ENCODE peak calls at places on chromosomes 4 and X, in four cellular contexts. M is tibial nerve; A is neural crest cell; D is activated T-helper 9 cell treated with anti-CD3 and anti-CD28 coated beads, Interleukin-2, amount 50 U/mL, for 16 hours. L is an unnamed sample.

GRCh38 chr4:128512161-128512560 is 224.5 kb upstream of the PGRMC2 start:
- DNase-seq in M (no peak), A (no peak), D (no peak), L (no peak)

GRCh38 chr4:43130228-43131021 is 237.9 kb downstream of the GRXCR1 start:
- DNase-seq in M (no peak), A (no peak), D (no peak), L (no peak)

GRCh38 chrX:13764284-13764683 is 29.7 kb downstream of the OFD1 start:
- DNase-seq in M (no peak), A (no peak), D (no peak), L (no peak)

GRCh38 chr4:6272863-6273660 is 3.4 kb downstream of the WFS1 start:
- DNase-seq in M (no peak), A (no peak), D (no peak), L (peak; percentile 49)

GRCh38 chr4:38703625-38704024 is 39.6 kb downstream of the KLF3 start:
- DNase-seq in M (no peak), A (no peak), D (no peak), L (no peak)

GRCh38 chrX:49001521-49002090 is 458 bp downstream of the GRIPAP1 start:
- DNase-seq in M (no peak), A (peak; percentile 5), D (peak; percentile 35), L (no peak)

GRCh38 chr4:147440442-147440841 is 40.5 kb upstream of the EDNRA start:
- DNase-seq in M (no peak), A (no peak), D (no peak), L (no peak)

GRCh38 chrX:19554786-19555185 is 39.5 kb upstream of the MAP3K15 start:
- DNase-seq in M (no peak), A (no peak), D (peak; percentile 16), L (no peak)

GRCh38 chr4:169342159-169342865 is 71.6 kb upstream of the SH3RF1 start:
- DNase-seq in M (no peak), A (no peak), D (no peak), L (no peak)

GRCh38 chr4:3045500-3045850 is 28.9 kb downstream of the HTT-AS start:
- DNase-seq in M (peak; percentile 28), A (no peak), D (peak; percentile 48), L (peak; percentile 21)

GRCh38 chr4:128241981-128242380 is 45.6 kb downstream of the PGRMC2 start:
- DNase-seq in M (no peak), A (no peak), D (no peak), L (no peak)

GRCh38 chr4:24477919-24478318 is 106.4 kb downstream of the DHX15 start:
- DNase-seq in M (no peak), A (no peak), D (no peak), L (no peak)

GRCh38 chr4:124334119-124334518 is 378.4 kb downstream of the ANKRD50 start:
- DNase-seq in M (no peak), A (peak; percentile 40), D (no peak), L (peak; percentile 53)

GRCh38 chr4:53688186-53688790 is 97.0 kb upstream of the LNX1 start:
- DNase-seq in M (no peak), A (no peak), D (no peak), L (peak; percentile 86)

GRCh38 chr4:8540072-8540471 is 40.1 kb upstream of the GPR78 start:
- DNase-seq in M (no peak), A (no peak), D (no peak), L (no peak)

GRCh38 chr4:55214172-55214571 is 88.8 kb upstream of the KDR start:
- DNase-seq in M (no peak), A (no peak), D (no peak), L (no peak)

GRCh38 chr4:57234252-57234775 is 124.1 kb upstream of the IGFBP7 start:
- DNase-seq in M (no peak), A (no peak), D (no peak), L (no peak)

GRCh38 chr4:115154826-115155225 is 41.4 kb upstream of the NDST4 start:
- DNase-seq in M (no peak), A (no peak), D (no peak), L (no peak)

GRCh38 chrX:39194673-39195072 is 393.4 kb downstream of the MID1IP1 start:
- DNase-seq in M (no peak), A (no peak), D (no peak), L (no peak)

GRCh38 chr4:7462509-7462971 is 27.8 kb upstream of the PSAPL1 start:
- DNase-seq in M (no peak), A (no peak), D (no peak), L (no peak)

GRCh38 chr4:154399259-154399974 is 92.2 kb downstream of the DCHS2 start:
- DNase-seq in M (no peak), A (no peak), D (no peak), L (no peak)

GRCh38 chr4:4260185-4260751 is 12.2 kb upstream of the TMEM128 start:
- DNase-seq in M (no peak), A (no peak), D (no peak), L (peak; percentile 20)

GRCh38 chr4:85778809-85779124 is 303.8 kb downstream of the ARHGAP24 start:
- DNase-seq in M (no peak), A (no peak), D (no peak), L (no peak)

GRCh38 chr4:76984127-76984526 is 34.6 kb downstream of the SEPTIN11 start:
- DNase-seq in M (no peak), A (no peak), D (no peak), L (no peak)

GRCh38 chrX:40576291-40576690 is 4.5 kb upstream of the ATP6AP2 start:
- DNase-seq in M (no peak), A (no peak), D (no peak), L (no peak)

GRCh38 chr4:79198886-79199591 is 126.8 kb downstream of the NAA11 start:
- DNase-seq in M (no peak), A (no peak), D (no peak), L (no peak)

GRCh38 chr4:156969136-156969535 is 2.5 kb downstream of the PDGFC start:
- DNase-seq in M (no peak), A (no peak), D (no peak), L (no peak)

GRCh38 chr4:25568788-25569231 is 86.8 kb upstream of the SLC34A2 start:
- DNase-seq in M (no peak), A (no peak), D (no peak), L (no peak)

GRCh38 chrX:118679290-118679689 is 48.1 kb upstream of the IL13RA1 start:
- DNase-seq in M (no peak), A (no peak), D (no peak), L (no peak)

GRCh38 chr4:7391637-7392437 is 42.9 kb downstream of the PSAPL1 start:
- DNase-seq in M (no peak), A (no peak), D (no peak), L (no peak)